ENCODE peak calls at places on chromosomes 3 and 15, in four cellular contexts. N is psoas muscle, B is cardiac muscle cell, Q is upper lobe of right lung. U is an unnamed sample.

GRCh38 chr3:43214616-43215015 is 71.7 kb upstream of the SNRK start:
- DNase-seq in N (no peak), B (no peak), Q (no peak), U (no peak)

GRCh38 chr3:99753268-99753975 is 64.2 kb upstream of the CMSS1 start:
- DNase-seq in B (peak; percentile 68), N (no peak), Q (no peak), U (no peak)

GRCh38 chr3:170725285-170725731 is 139.4 kb upstream of the SLC7A14 start:
- DNase-seq in B (no peak), N (no peak), Q (no peak), U (no peak)

GRCh38 chr3:115627180-115628074 is 4.1 kb downstream of the GAP43 start:
- DNase-seq in N (no peak), B (no peak), Q (no peak), U (no peak)

GRCh38 chr3:10334461-10334860 is 13.5 kb upstream of the SEC13 start:
- DNase-seq in B (no peak), Q (no peak), N (peak; percentile 89), U (no peak)

GRCh38 chr3:111069974-111070751 is 1.5 kb upstream of the NECTIN3 start:
- DNase-seq in B (peak; percentile 36), N (peak; percentile 46), Q (no peak), U (no peak)

GRCh38 chr15:40088929-40089755 is 19.5 kb downstream of the BMF start:
- DNase-seq in N (no peak), Q (peak; percentile 27), B (peak; percentile 69), U (no peak)

GRCh38 chr15:87144775-87145174 is 1065.1 kb downstream of the AGBL1 start:
- DNase-seq in N (no peak), B (no peak), Q (no peak), U (no peak)

GRCh38 chr15:70488002-70488605 is 275.3 kb downstream of the UACA start:
- DNase-seq in Q (peak; percentile 84), N (peak; percentile 82), B (peak; percentile 64), U (peak; percentile 73)

GRCh38 chr3:10399634-10400033 is 78.7 kb upstream of the SEC13 start:
- DNase-seq in Q (no peak), N (no peak), B (no peak), U (no peak)

GRCh38 chr3:51681453-51681852 is 10.4 kb downstream of the TEX264 start:
- DNase-seq in Q (peak; percentile 77), N (peak; percentile 59), B (no peak), U (peak; percentile 64)

GRCh38 chr3:51680663-51681230 is 9.7 kb downstream of the TEX264 start:
- DNase-seq in B (no peak), N (peak; percentile 39), Q (no peak), U (no peak)

GRCh38 chr3:51679777-51680176 is 8.7 kb downstream of the TEX264 start:
- DNase-seq in N (peak; percentile 12), Q (no peak), B (no peak), U (no peak)

GRCh38 chr3:51679318-51679717 is 8.3 kb downstream of the TEX264 start:
- DNase-seq in Q (no peak), N (peak; percentile 1), B (no peak), U (peak; percentile 16)

DNA sequence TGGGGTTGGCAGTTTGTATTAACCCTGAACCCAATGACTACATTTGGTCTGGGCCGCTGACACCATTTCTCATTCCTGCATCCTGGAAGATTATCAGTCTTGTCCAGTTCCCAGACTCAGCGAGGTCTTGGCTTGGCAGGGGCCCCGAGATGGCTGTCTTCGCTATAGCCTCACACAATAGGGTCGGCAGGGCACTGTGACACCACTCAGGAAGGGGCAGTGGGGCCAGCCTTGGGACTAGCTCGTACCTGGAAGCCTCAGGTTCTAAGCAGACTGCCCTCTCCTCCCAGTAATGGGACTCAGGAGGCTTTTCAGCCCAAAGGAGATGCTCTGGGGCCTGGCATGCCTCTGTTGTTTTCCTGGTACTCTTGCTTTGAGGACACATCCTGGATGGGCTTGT is 9.1 kb downstream of the TEX264 start:
- DNase-seq in N (peak; percentile 28), Q (no peak), B (no peak), U (peak; percentile 42)
- H3K27ac ChIP-seq in N (no peak overlapping the region), Q (peak overlapping the region; percentile 66), B (peak overlapping the region; percentile 21), U (peak overlapping the region; percentile 53)

GRCh38 chr3:32818431-32819085 is 761 bp downstream of the TRIM71 start:
- DNase-seq in Q (peak; percentile 75), B (peak; percentile 50), N (no peak), U (peak; percentile 60)
- H3K27ac ChIP-seq in Q (peak overlapping the region; percentile 60), B (no peak overlapping the region), N (no peak overlapping the region), U (peak overlapping the region; percentile 74)

GRCh38 chr15:100833432-100834389 is 45.9 kb upstream of the ALDH1A3 start:
- DNase-seq in Q (no peak), N (no peak), B (no peak), U (no peak)
- H3K27ac ChIP-seq in Q (no peak overlapping the region), N (no peak overlapping the region), B (no peak overlapping the region), U (no peak overlapping the region)

DNA sequence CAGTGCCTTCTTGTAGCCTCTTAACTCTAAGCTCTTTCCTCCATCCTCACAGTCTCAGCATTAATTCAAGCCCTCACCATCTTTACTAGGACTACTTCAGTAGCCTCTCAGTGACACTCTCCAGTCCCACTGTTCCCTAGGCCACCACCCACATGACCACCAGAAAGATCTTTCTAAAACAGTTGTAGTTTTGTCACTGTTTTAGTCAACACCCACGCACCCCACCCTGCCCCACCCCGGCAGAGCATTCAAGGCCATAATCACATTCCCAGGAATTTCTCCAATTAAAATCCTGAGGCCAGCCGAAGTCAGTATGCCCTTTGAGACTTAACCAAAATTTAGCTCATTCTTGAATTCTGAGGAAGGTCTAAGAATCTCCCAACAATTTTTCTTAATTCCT is 31.2 kb upstream of the PSMD6 start:
- DNase-seq in Q (no peak), B (no peak), N (no peak), U (no peak)
- H3K27ac ChIP-seq in Q (no peak overlapping the region), B (no peak overlapping the region), N (no peak overlapping the region), U (no peak overlapping the region)

GRCh38 chr3:147393261-147393964 is 12.9 kb downstream of the ZIC4 start:
- DNase-seq in N (peak; percentile 76), Q (no peak), B (peak; percentile 52), U (no peak)

GRCh38 chr3:147392083-147392916 is 14.0 kb downstream of the ZIC4 start:
- DNase-seq in N (peak; percentile 86), Q (no peak), B (peak; percentile 64), U (no peak)

GRCh38 chr3:147396709-147397046 is 9.7 kb downstream of the ZIC4 start:
- DNase-seq in Q (no peak), N (no peak), B (no peak), U (no peak)

GRCh38 chr3:147395975-147396708 is 10.2 kb downstream of the ZIC4 start:
- DNase-seq in N (no peak), Q (no peak), B (no peak), U (no peak)

DNA sequence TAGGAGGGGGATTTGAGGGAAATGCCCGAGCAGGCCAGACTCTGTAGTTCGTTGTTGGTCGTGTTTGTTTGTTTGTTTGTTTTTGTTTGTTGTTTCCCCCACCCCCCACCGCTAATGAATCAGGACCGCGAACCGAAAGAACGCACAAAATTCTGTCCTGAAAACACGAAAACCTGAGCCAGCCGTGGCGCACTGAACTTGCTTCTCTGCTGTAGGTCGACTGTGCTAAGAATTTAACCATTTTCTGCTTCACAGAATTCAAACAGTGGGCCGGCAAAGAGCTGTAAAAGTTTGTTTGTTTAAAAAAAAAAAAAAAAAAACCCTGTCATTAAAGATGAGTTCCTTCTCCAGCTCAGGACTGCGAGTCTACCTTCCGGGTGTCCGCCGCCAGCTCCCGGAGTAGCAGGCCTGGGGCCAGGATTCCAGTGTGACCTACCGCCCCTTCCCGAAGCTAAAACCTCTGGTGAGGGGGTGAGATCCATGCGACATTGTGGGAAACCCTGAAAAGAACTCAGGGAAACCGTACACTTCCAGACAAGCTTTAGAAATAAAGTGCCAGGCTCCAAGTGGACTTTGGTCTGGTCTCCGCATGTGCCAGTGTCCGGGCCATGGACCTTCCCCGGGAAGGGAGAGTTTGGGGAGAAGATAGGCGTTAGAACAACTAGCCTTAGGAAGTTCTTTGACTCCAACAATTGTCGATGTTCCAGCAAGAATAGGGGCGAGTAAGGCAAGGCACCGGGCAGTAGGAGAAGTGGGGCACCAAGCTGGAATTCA is 12.0 kb downstream of the ZIC4 start:
- DNase-seq in B (no peak), Q (no peak), N (no peak), U (no peak)
- H3K27ac ChIP-seq in B (no peak overlapping the region), Q (no peak overlapping the region), N (peak overlapping the region; percentile 72), U (no peak overlapping the region)

DNA sequence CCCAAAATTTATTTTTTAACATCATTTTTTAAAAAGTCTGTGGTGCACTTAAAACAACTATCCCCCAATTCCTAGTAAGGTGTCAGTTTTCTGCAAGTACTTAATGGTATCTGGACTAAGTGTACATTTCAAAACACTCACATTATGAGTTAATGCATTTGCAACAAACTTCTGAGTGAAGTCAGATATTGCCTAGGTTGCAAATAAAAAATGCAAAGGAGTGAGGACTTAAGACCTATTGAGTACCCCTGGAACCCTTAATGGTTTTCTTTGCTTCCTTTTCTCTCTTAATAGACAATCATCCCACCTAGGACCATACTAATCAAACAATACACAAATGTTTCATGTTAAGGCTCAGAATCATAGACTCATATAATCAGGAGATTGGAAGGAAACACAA is 1.8 kb upstream of the P2RY1 start:
- DNase-seq in N (no peak), B (no peak), Q (no peak), U (no peak)
- H3K27ac ChIP-seq in N (no peak overlapping the region), B (no peak overlapping the region), Q (no peak overlapping the region), U (no peak overlapping the region)

U was measured in lower lobe of right lung.